ENCODE peak calls at places on chromosomes 5 and 9, in six cellular contexts. P, O, R, X, I and V are unnamed samples.

GRCh38 chr9:129181246-129181645 is 3.2 kb upstream of the IER5L start:
- DNase-seq in P (no peak), O (no peak), R (no peak), X (no peak), I (no peak), V (no peak)

GRCh38 chr9:88234114-88234513 is 95.8 kb upstream of the SPATA31C2 start:
- DNase-seq in P (no peak), O (no peak), R (no peak), X (no peak), I (no peak), V (no peak)

GRCh38 chr9:87810691-87811178 is 71.9 kb upstream of the SPATA31E1 start:
- DNase-seq in P (no peak), O (no peak), R (no peak), X (no peak), I (no peak), V (no peak)

GRCh38 chr9:136995772-136996308 is 528 bp downstream of the CLIC3 start:
- DNase-seq in P (no peak), O (no peak), R (no peak), X (no peak), I (no peak), V (no peak)

GRCh38 chr9:90092512-90092911 is 487.7 kb downstream of the GADD45G start:
- DNase-seq in P (no peak), O (no peak), R (no peak), X (peak), I (no peak), V (no peak)

GRCh38 chr5:79562351-79563246 is 48.7 kb upstream of the HOMER1 start:
- DNase-seq in P (no peak), O (no peak), R (no peak), X (no peak), I (no peak), V (no peak)

GRCh38 chr5:40041452-40041851 is 616.7 kb upstream of the DAB2 start:
- DNase-seq in P (no peak), O (no peak), R (no peak), X (no peak), I (peak), V (no peak)

GRCh38 chr9:127651697-127652610 is 39.9 kb downstream of the STXBP1 start:
- DNase-seq in P (no peak), O (no peak), R (no peak), X (no peak), I (no peak), V (no peak)

GRCh38 chr9:2150338-2150737 is 135.2 kb downstream of the SMARCA2 start:
- DNase-seq in P (no peak), O (no peak), R (no peak), X (no peak), I (no peak), V (no peak)

GRCh38 chr5:111238826-111239225 is 14.6 kb downstream of the CAMK4 start:
- DNase-seq in P (no peak), O (no peak), R (no peak), X (no peak), I (no peak), V (no peak)

GRCh38 chr9:130129425-130130061 is 42.7 kb upstream of the NCS1 start:
- DNase-seq in P (no peak), O (no peak), R (peak), X (peak), I (no peak), V (no peak)

GRCh38 chr9:36903541-36904435 is 130.3 kb downstream of the PAX5 start:
- DNase-seq in P (no peak), O (no peak), R (peak), X (no peak), I (no peak), V (no peak)

GRCh38 chr5:53501054-53501453 is 20.6 kb downstream of the FST start:
- DNase-seq in P (no peak), O (no peak), R (no peak), X (no peak), I (no peak), V (no peak)

GRCh38 chr9:98231770-98232478 is 23.5 kb downstream of the TBC1D2 start:
- DNase-seq in P (no peak), O (no peak), R (no peak), X (no peak), I (no peak), V (no peak)

GRCh38 chr9:3730527-3730926 is 204.7 kb upstream of the RFX3 start:
- DNase-seq in P (no peak), O (no peak), R (peak), X (no peak), I (no peak), V (no peak)

GRCh38 chr5:103525366-103525765 is 37.2 kb downstream of the NUDT12 start:
- DNase-seq in P (no peak), O (no peak), R (no peak), X (no peak), I (no peak), V (no peak)

GRCh38 chr9:134127065-134127580 is 8.8 kb upstream of the WDR5 start:
- DNase-seq in P (no peak), O (no peak), R (no peak), X (no peak), I (no peak), V (no peak)

GRCh38 chr5:179832039-179832745 is 11.5 kb downstream of the SQSTM1 start:
- DNase-seq in P (no peak), O (no peak), R (no peak), X (no peak), I (no peak), V (no peak)

GRCh38 chr5:157323107-157323706 is 57.3 kb downstream of the CYFIP2 start:
- DNase-seq in P (no peak), O (no peak), R (no peak), X (no peak), I (no peak), V (peak)